ENCODE peak calls at places on chromosomes 16 and 17, in eight cellular contexts. T is tibial nerve, X is lung, B is tibial artery, A is AG09319, Z is fibroblast of lung, R is progenitor cell of endocrine pancreas, Y is right lobe of liver. S is an unnamed sample.

GRCh38 chr17:20935740-20936139 is 107.1 kb downstream of the USP22 start:
- DNase-seq in T (no peak), X (no peak), B (no peak), A (no peak), Z (peak; percentile 84), R (no peak), Y (no peak), S (peak; percentile 96)

GRCh38 chr16:31455601-31456314 is 3.5 kb upstream of the ARMC5 start:
- DNase-seq in T (no peak), X (no peak), B (peak; percentile 20), A (no peak), Z (no peak), R (no peak), Y (no peak), S (no peak)

GRCh38 chr16:19138601-19139000 is 24.8 kb downstream of the ITPRIPL2 start:
- DNase-seq in T (peak; percentile 83), X (peak; percentile 66), B (peak; percentile 91), A (peak; percentile 78), Z (peak; percentile 38), R (no peak), Y (peak; percentile 61), S (peak; percentile 80)

GRCh38 chr17:38701504-38702165 is 3.4 kb upstream of the MLLT6 start:
- DNase-seq in T (no peak), X (no peak), B (no peak), A (no peak), Z (peak; percentile 26), R (no peak), Y (no peak), S (peak; percentile 52)

GRCh38 chr17:76734080-76734840 is 2.9 kb downstream of the SRSF2 start:
- DNase-seq in T (no peak), X (no peak), B (no peak), A (no peak), Z (peak; percentile 46), R (no peak), Y (no peak), S (no peak)

GRCh38 chr17:75897076-75898019 is 597 bp upstream of the TRIM65 start:
- DNase-seq in T (peak; percentile 34), X (no peak), B (peak; percentile 48), A (no peak), Z (no peak), R (no peak), Y (no peak), S (no peak)

GRCh38 chr17:20562587-20562986 is 16.9 kb upstream of the CDRT15L2 start:
- DNase-seq in T (no peak), X (no peak), B (no peak), A (no peak), Z (no peak), R (no peak), Y (no peak), S (no peak)

GRCh38 chr17:74962622-74963394 is 9.8 kb downstream of the HID1 start:
- DNase-seq in T (no peak), X (no peak), B (no peak), A (no peak), Z (no peak), R (no peak), Y (no peak), S (no peak)

GRCh38 chr17:72931163-72931562 is 161.3 kb downstream of the SLC39A11 start:
- DNase-seq in T (no peak), X (no peak), B (no peak), A (no peak), Z (no peak), R (no peak), Y (no peak), S (no peak)

GRCh38 chr16:67805718-67806427 is 487 bp downstream of the RANBP10 start:
- DNase-seq in T (no peak), X (peak; percentile 35), B (no peak), A (no peak), Z (no peak), R (no peak), Y (peak; percentile 35), S (no peak)

GRCh38 chr17:4854181-4854681 is 21.1 kb downstream of the MINK1 start:
- DNase-seq in T (no peak), X (no peak), B (no peak), A (no peak), Z (peak; percentile 52), R (no peak), Y (no peak), S (peak; percentile 96)

GRCh38 chr17:32495347-32496253 is 8.8 kb downstream of the CDK5R1 start:
- DNase-seq in T (no peak), X (no peak), B (no peak), A (no peak), Z (peak; percentile 64), R (no peak), Y (peak; percentile 52), S (no peak)

GRCh38 chr17:58452738-58453137 is 35.4 kb upstream of the RNF43 start:
- DNase-seq in T (no peak), X (no peak), B (no peak), A (no peak), Z (peak; percentile 16), R (no peak), Y (no peak), S (peak; percentile 8)

GRCh38 chr16:5066511-5066910 is 755 bp upstream of the C16orf89 start:
- DNase-seq in T (no peak), X (no peak), B (no peak), A (no peak), Z (no peak), R (no peak), Y (no peak), S (no peak)

GRCh38 chr17:11719203-11719602 is 120.9 kb downstream of the DNAH9 start:
- DNase-seq in T (no peak), X (no peak), B (no peak), A (no peak), Z (no peak), R (no peak), Y (no peak), S (no peak)

GRCh38 chr16:48501516-48502377 is 108.2 kb downstream of the N4BP1 start:
- DNase-seq in T (no peak), X (no peak), B (no peak), A (no peak), Z (peak; percentile 40), R (no peak), Y (no peak), S (no peak)

GRCh38 chr16:54521327-54521726 is 234.7 kb upstream of the IRX3 start:
- DNase-seq in T (no peak), X (no peak), B (no peak), A (no peak), Z (no peak), R (no peak), Y (no peak), S (no peak)
- TF ChIP-seq CTCF in T (no peak), X (no peak), B (no peak), A (no peak), Z (no peak), R (no peak), Y (no peak), S (no peak)

GRCh38 chr17:61314368-61315078 is 85.1 kb upstream of the TBX2 start:
- DNase-seq in T (peak; percentile 22), X (peak; percentile 49), B (peak; percentile 79), A (no peak), Z (peak; percentile 91), R (no peak), Y (no peak), S (peak; percentile 46)
- TF ChIP-seq CTCF in T (no peak), X (no peak), B (peak; percentile 38), A (peak; percentile 26), Z (peak; percentile 41), R (no peak), Y (no peak), S (peak; percentile 24)

GRCh38 chr16:2973081-2973480 is 3.9 kb downstream of the PAQR4 start:
- DNase-seq in T (no peak), X (no peak), B (no peak), A (no peak), Z (no peak), R (no peak), Y (no peak), S (no peak)

GRCh38 chr16:2971985-2972784 is 3.0 kb downstream of the PAQR4 start:
- DNase-seq in T (no peak), X (no peak), B (no peak), A (no peak), Z (no peak), R (no peak), Y (no peak), S (no peak)

GRCh38 chr16:2969545-2970521 is 685 bp downstream of the PAQR4 start:
- DNase-seq in T (peak; percentile 23), X (peak; percentile 45), B (peak; percentile 38), A (no peak), Z (peak; percentile 41), R (peak; percentile 48), Y (peak; percentile 63), S (no peak)

GRCh38 chr16:2970563-2970962 is 1.4 kb downstream of the PAQR4 start:
- DNase-seq in T (no peak), X (no peak), B (no peak), A (no peak), Z (no peak), R (no peak), Y (no peak), S (no peak)

DNA sequence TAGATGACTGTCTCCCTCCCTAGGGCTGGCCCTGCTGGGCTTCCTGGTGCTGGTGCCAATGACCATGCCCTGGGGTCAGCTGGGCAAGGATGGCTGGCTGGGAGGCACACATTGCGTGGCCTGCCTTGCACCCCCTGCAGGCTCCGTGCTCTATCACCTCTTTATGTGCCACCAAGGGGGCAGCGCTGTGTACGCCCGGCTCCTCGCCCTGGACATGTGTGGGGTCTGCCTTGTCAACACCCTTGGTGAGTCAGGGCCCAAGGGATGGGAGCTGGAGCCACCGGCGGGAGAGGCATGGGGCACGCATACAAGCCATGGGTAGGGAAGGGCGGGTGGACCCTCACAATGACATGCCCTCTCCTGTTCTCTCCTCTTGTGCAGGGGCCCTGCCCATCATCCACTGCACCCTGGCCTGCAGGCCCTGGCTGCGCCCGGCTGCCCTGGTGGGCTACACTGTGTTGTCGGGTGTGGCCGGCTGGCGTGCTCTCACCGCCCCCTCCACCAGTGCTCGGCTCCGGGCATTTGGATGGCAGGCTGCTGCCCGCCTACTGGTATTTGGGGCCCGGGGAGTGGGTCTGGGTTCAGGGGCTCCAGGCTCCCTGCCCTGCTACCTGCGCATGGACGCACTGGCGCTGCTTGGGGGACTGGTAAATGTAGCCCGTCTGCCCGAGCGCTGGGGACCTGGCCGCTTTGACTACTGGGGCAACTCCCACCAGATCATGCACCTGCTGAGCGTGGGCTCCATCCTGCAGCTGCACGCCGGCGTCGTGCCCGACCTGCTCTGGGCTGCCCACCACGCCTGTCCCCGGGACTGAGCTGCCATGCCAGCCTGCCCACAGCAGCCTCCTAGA is 2.2 kb downstream of the PAQR4 start:
- DNase-seq in T (no peak), X (no peak), B (no peak), A (no peak), Z (no peak), R (no peak), Y (no peak), S (no peak)
- TF ChIP-seq CTCF in T (no peak), X (no peak), B (no peak), A (no peak), Z (no peak), R (no peak), Y (no peak), S (no peak)

DNA sequence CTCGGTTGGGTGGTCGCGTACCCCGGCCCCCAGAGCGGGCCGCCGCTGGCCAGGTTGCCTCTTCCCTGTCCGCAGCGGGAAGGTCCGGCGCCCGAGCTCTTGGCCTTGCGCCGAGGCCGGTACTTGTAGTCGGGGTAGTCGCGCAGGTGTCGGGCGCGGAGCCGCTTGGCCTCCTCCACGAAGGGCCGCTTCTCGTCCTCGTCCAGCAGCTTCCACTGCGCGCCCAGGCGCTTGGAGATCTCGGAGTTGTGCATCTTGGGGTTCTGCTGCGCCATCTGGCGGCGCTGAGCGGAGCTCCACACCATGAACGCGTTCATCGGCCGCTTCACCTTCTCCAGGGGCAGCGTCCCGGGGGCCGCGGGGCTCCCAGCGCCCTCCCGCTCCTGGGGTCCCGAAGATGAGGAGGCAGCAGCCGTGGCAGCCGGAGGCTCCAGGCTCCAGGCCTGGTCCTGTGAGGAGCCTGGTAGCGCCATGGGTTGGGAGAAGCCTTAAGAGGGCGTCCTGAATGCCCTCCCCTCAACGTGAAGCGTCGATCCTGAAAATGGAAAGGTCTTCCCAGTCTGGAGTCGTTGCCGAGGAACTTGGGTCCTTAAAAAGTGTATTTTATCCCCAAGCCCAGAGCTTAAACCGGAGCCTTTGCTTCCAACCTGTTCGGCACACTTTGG is 558 bp downstream of the SOX15 start:
- DNase-seq in T (peak; percentile 87), X (peak; percentile 78), B (peak; percentile 90), A (peak; percentile 65), Z (peak; percentile 75), R (peak; percentile 58), Y (peak; percentile 77), S (peak; percentile 80)
- TF ChIP-seq CTCF in T (peak; percentile 96), X (peak; percentile 69), B (peak; percentile 88), A (peak; percentile 91), Z (peak; percentile 75), R (peak; percentile 88), Y (peak; percentile 65), S (peak; percentile 94)